ENCODE peak calls at places on chromosomes 5 and 9, in eight cellular contexts. X, K, D, E, F, C, I and U are unnamed samples.

GRCh38 chr5:78601622-78602314 is 46.8 kb downstream of the LHFPL2 start:
- DNase-seq in E (no peak), K (no peak), D (peak), F (no peak), X (peak), I (no peak), C (no peak), U (no peak)

GRCh38 chr5:50759526-50760280 is 93.3 kb downstream of the PARP8 start:
- DNase-seq in F (no peak), C (no peak), X (no peak), I (no peak), D (no peak), E (no peak), K (no peak), U (no peak)

GRCh38 chr9:27771803-27772545 is 198.7 kb upstream of the C9orf72 start:
- DNase-seq in F (peak), D (peak), K (no peak), I (no peak), E (no peak), X (peak), C (no peak), U (no peak)

GRCh38 chr5:170333161-170333909 is 35.8 kb upstream of the LCP2 start:
- DNase-seq in F (no peak), E (peak), I (no peak), K (peak), D (no peak), C (no peak), X (no peak), U (peak)

GRCh38 chr9:136372561-136373299 is 739 bp downstream of the CARD9 start:
- DNase-seq in I (no peak), K (no peak), C (no peak), X (peak), E (no peak), D (peak), F (no peak), U (no peak)

GRCh38 chr9:98455957-98456621 is 200.6 kb upstream of the TBC1D2 start:
- DNase-seq in D (peak), F (no peak), X (no peak), C (no peak), I (no peak), K (no peak), E (no peak), U (no peak)

GRCh38 chr5:17172801-17173200 is 44.6 kb upstream of the BASP1 start:
- DNase-seq in K (no peak), I (no peak), D (no peak), C (no peak), X (no peak), F (no peak), E (no peak), U (no peak)

GRCh38 chr5:88646866-88647265 is 236.1 kb downstream of the MEF2C start:
- DNase-seq in K (no peak), D (no peak), I (no peak), F (no peak), C (no peak), X (no peak), E (no peak), U (no peak)

GRCh38 chr9:10268500-10269485 is 344.0 kb downstream of the PTPRD start:
- DNase-seq in F (no peak), E (no peak), C (no peak), K (peak), I (peak), X (no peak), D (peak), U (no peak)

GRCh38 chr5:147223951-147224791 is 10.7 kb upstream of the STK32A start:
- DNase-seq in F (no peak), D (peak), I (peak), E (no peak), X (peak), K (peak), C (peak), U (no peak)

GRCh38 chr9:104463864-104464263 is 40.2 kb upstream of the OR13F1 start:
- DNase-seq in F (no peak), E (no peak), I (no peak), K (no peak), X (no peak), C (no peak), D (no peak), U (no peak)